ENCODE peak calls at places on chromosomes 12 and 14, in six cellular contexts. K is CD8-positive, alpha-beta memory T cell; O is progenitor cell of endocrine pancreas; E is dorsolateral prefrontal cortex; S is endothelial cell; U is stimulated activated CD8-positive, alpha-beta memory T cell treated with anti-CD3 and anti-CD28 coated beads, Interleukin-4, amount 100 ng/mL, for 1 hour. H is an unnamed sample.

GRCh38 chr14:52351561-52352491 is 37.7 kb downstream of the PTGER2 start:
- DNase-seq in S (no peak), O (no peak), U (no peak), K (no peak), E (no peak), H (peak)

GRCh38 chr12:54555670-54556257 is 6.4 kb downstream of the PDE1B start:
- DNase-seq in O (no peak), S (no peak), K (no peak), E (no peak), U (no peak), H (no peak)

GRCh38 chr12:112149596-112149995 is 24.2 kb downstream of the TRAFD1 start:
- DNase-seq in U (no peak), O (no peak), K (no peak), S (no peak), E (no peak), H (no peak)

GRCh38 chr14:39384177-39384576 is 48.1 kb downstream of the FBXO33 start:
- DNase-seq in K (no peak), O (no peak), S (no peak), E (no peak), U (no peak), H (no peak)

GRCh38 chr14:89284368-89285058 is 132.5 kb downstream of the FOXN3 start:
- DNase-seq in O (no peak), S (no peak), U (no peak), K (no peak), E (no peak), H (no peak)

GRCh38 chr12:100229876-100230275 is 29.3 kb downstream of the ACTR6 start:
- DNase-seq in S (no peak), O (no peak), E (no peak), K (no peak), U (no peak), H (no peak)

GRCh38 chr12:75658826-75659823 is 147.7 kb upstream of the KRR1 start:
- DNase-seq in S (no peak), K (no peak), E (no peak), U (no peak), O (no peak), H (no peak)

GRCh38 chr12:94570161-94570560 is 80.2 kb downstream of the TMCC3 start:
- DNase-seq in K (no peak), U (no peak), E (no peak), S (no peak), O (no peak), H (no peak)

GRCh38 chr14:102993523-102993922 is 63.8 kb downstream of the CDC42BPB start:
- DNase-seq in E (no peak), K (no peak), U (no peak), O (no peak), S (no peak), H (no peak)

GRCh38 chr14:23362200-23362599 is 2.8 kb downstream of the EFS start:
- DNase-seq in O (no peak), U (no peak), K (no peak), S (no peak), E (no peak), H (no peak)

GRCh38 chr12:51496907-51497306 is 72.3 kb downstream of the SLC4A8 start:
- DNase-seq in S (no peak), E (no peak), U (no peak), O (no peak), K (no peak), H (no peak)

GRCh38 chr12:112031472-112031871 is 18.2 kb downstream of the ERP29 start:
- DNase-seq in E (no peak), S (no peak), K (no peak), O (no peak), U (no peak), H (no peak)

GRCh38 chr12:3697311-3697870 is 55.5 kb downstream of the CRACR2A start:
- DNase-seq in E (no peak), S (no peak), K (no peak), U (no peak), O (no peak), H (no peak)

GRCh38 chr12:13203028-13203922 is 6.7 kb downstream of the EMP1 start:
- DNase-seq in E (no peak), O (no peak), S (peak), U (no peak), K (no peak), H (no peak)

GRCh38 chr14:38042356-38042755 is 165.3 kb upstream of the SSTR1 start:
- DNase-seq in O (no peak), S (no peak), K (no peak), E (no peak), U (no peak), H (no peak)

GRCh38 chr14:32606297-32606696 is 277.2 kb downstream of the AKAP6 start:
- DNase-seq in O (no peak), K (no peak), S (no peak), E (no peak), U (no peak), H (no peak)

GRCh38 chr12:3752741-3753486 is at the start of gene CRACR2A:
- DNase-seq in O (peak), E (peak), K (peak), U (peak), S (peak), H (peak)

GRCh38 chr14:66503532-66503931 is 4.4 kb upstream of the GPHN start:
- DNase-seq in K (no peak), E (no peak), U (no peak), S (no peak), O (no peak), H (no peak)

GRCh38 chr12:132314516-132315233 is 14.7 kb downstream of the GALNT9 start:
- DNase-seq in K (no peak), E (no peak), O (no peak), S (no peak), U (no peak), H (no peak)

GRCh38 chr12:100868487-100868886 is 73.9 kb downstream of the ANO4 start:
- DNase-seq in U (no peak), K (no peak), S (no peak), E (no peak), O (no peak), H (no peak)

GRCh38 chr12:16389594-16389993 is 42.1 kb downstream of the MGST1 start:
- DNase-seq in U (no peak), O (no peak), E (no peak), S (no peak), K (no peak), H (no peak)

GRCh38 chr12:126883737-126884136 is 1383.2 kb upstream of the TMEM132C start:
- DNase-seq in O (no peak), S (no peak), K (no peak), U (no peak), E (no peak), H (no peak)

GRCh38 chr12:75099215-75099614 is 110.4 kb downstream of the KCNC2 start:
- DNase-seq in K (no peak), E (no peak), O (no peak), S (no peak), U (no peak), H (no peak)

GRCh38 chr12:109772622-109773321 is 59.1 kb downstream of the FAM222A start:
- DNase-seq in K (no peak), S (no peak), E (no peak), O (no peak), U (no peak), H (no peak)